ENCODE peak calls at places on chromosomes 12 and 14, in seven cellular contexts. O is SK-N-SH, Y is GM12878, N is HCT116, R is K562, G is H1, S is HepG2. W is an unnamed sample.

GRCh38 chr12:62211510-62211909 is 48.7 kb upstream of the USP15 start:
- DNase-seq in R (no peak), Y (no peak), N (no peak), S (no peak), O (no peak), G (no peak), W (no peak)

GRCh38 chr14:99881011-99881410 is 87.8 kb downstream of the EML1 start:
- DNase-seq in S (no peak), Y (no peak), N (no peak), G (no peak), R (no peak), O (no peak), W (no peak)

GRCh38 chr14:64213079-64213478 is 81.1 kb downstream of the ESR2 start:
- DNase-seq in S (no peak), Y (no peak), N (no peak), G (no peak), O (no peak), R (no peak), W (no peak)

GRCh38 chr12:100168562-100168961 is 25.9 kb upstream of the BLTP3B start:
- DNase-seq in N (no peak), G (no peak), O (no peak), Y (no peak), S (no peak), R (no peak), W (no peak)

GRCh38 chr12:132955094-132955932 is 793 bp downstream of the ZNF605 start:
- DNase-seq in G (no peak), S (peak), O (no peak), N (no peak), R (peak), Y (no peak), W (peak)

GRCh38 chr14:91158091-91158790 is 44.4 kb downstream of the DGLUCY start:
- DNase-seq in R (no peak), Y (no peak), S (no peak), N (no peak), G (no peak), O (no peak), W (peak)

GRCh38 chr14:103442288-103442687 is 57.1 kb downstream of the MARK3 start:
- DNase-seq in S (no peak), Y (no peak), N (no peak), R (no peak), G (no peak), O (no peak), W (no peak)

GRCh38 chr12:9668141-9669018 is 1.1 kb upstream of the CLEC2D start:
- DNase-seq in R (no peak), O (no peak), Y (no peak), G (no peak), N (no peak), S (no peak), W (no peak)

GRCh38 chr12:51525518-51525917 is 65.5 kb upstream of the SCN8A start:
- DNase-seq in N (no peak), Y (no peak), O (no peak), G (no peak), S (no peak), R (no peak), W (no peak)

GRCh38 chr12:16955083-16955657 is 349.2 kb upstream of the LMO3 start:
- DNase-seq in Y (no peak), O (no peak), S (no peak), R (no peak), N (no peak), G (no peak), W (no peak)

GRCh38 chr14:65095633-65096205 is 6.6 kb downstream of the MAX start:
- DNase-seq in O (no peak), Y (no peak), G (no peak), S (no peak), N (no peak), R (no peak), W (peak)

GRCh38 chr14:55749201-55749812 is 169.3 kb downstream of the KTN1 start:
- DNase-seq in O (no peak), Y (no peak), N (no peak), S (no peak), G (no peak), R (no peak), W (peak)

GRCh38 chr14:99287269-99287942 is 15.4 kb upstream of the BCL11B start:
- DNase-seq in R (no peak), O (no peak), Y (peak), N (no peak), S (no peak), G (no peak), W (no peak)

GRCh38 chr12:47763481-47764344 is 5.0 kb upstream of the RAPGEF3 start:
- DNase-seq in R (no peak), Y (no peak), S (no peak), O (no peak), N (no peak), G (no peak), W (no peak)

GRCh38 chr14:93039649-93040315 is 75.9 kb downstream of the ITPK1 start:
- DNase-seq in R (no peak), S (no peak), N (no peak), G (no peak), Y (no peak), O (no peak), W (no peak)

GRCh38 chr14:55084648-55085441 is 33.4 kb downstream of the MAPK1IP1L start:
- DNase-seq in O (no peak), G (no peak), S (no peak), R (no peak), Y (no peak), N (no peak), W (no peak)

GRCh38 chr14:67881225-67881624 is 61.6 kb downstream of the RAD51B start:
- DNase-seq in R (no peak), N (no peak), O (no peak), Y (peak), S (no peak), G (no peak), W (peak)

GRCh38 chr12:57219993-57220728 is 3.6 kb downstream of the NXPH4 start:
- DNase-seq in R (no peak), G (no peak), S (no peak), Y (no peak), N (no peak), O (peak), W (no peak)

GRCh38 chr12:2944401-2945047 is 14.7 kb upstream of the TEAD4 start:
- DNase-seq in G (peak), O (peak), R (peak), N (peak), Y (peak), S (peak), W (peak)

GRCh38 chr12:55472297-55472696 is 2.4 kb upstream of the OR6C70 start:
- DNase-seq in Y (no peak), R (no peak), S (no peak), N (no peak), G (no peak), O (no peak), W (no peak)

GRCh38 chr14:64755661-64756265 is 51.5 kb downstream of the PLEKHG3 start:
- DNase-seq in N (no peak), R (peak), O (no peak), S (no peak), Y (no peak), G (no peak), W (no peak)

GRCh38 chr12:119178544-119179334 is at the start of gene HSPB8:
- DNase-seq in R (peak), O (peak), G (no peak), Y (no peak), N (peak), S (peak), W (peak)

GRCh38 chr12:119181202-119181601 is 2.5 kb downstream of the HSPB8 start:
- DNase-seq in O (no peak), Y (no peak), S (no peak), R (no peak), N (no peak), G (no peak), W (no peak)

GRCh38 chr12:119179335-119180021 is 747 bp downstream of the HSPB8 start:
- DNase-seq in G (no peak), R (peak), N (peak), O (no peak), S (peak), Y (no peak), W (no peak)

GRCh38 chr12:119181944-119182343 is 3.2 kb downstream of the HSPB8 start:
- DNase-seq in Y (no peak), O (no peak), R (no peak), G (no peak), N (no peak), S (no peak), W (no peak)

DNA sequence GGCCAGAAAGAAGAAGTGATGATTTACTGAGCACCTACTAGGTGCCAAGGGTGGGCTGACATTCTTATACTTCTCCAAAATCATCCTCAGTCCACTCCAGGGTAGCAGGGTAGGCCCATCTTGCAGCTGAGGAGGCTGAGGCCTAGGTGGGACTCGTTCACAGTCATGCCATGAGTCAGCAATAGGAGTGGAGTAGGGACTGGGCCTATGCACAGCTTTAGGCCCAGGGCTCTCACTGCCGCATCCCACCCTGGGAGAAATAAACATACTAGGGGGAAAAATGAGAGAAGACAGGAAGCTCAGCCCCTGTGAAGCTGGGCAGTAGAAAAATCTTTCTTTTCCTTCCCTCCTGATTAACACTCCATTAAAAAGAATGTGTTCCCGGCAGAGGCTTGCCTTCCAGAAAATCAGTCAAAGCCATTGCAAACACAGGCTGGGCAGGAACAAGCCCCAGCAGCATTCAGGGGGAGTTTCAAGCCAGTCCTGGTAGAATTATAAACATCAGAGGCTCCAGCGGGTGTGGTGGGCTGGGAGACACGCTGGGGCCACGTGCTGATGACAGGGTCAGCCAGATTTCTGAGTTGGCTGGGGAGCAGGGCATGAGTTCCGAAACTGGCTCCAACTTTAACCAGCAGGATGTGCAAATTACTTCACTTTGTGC is 1.8 kb downstream of the HSPB8 start:
- DNase-seq in S (no peak), R (peak), G (no peak), N (no peak), O (no peak), Y (no peak), W (no peak)
- TF ChIP-seq JUND in S (no peak), R (no peak), G (no peak), N (no peak), O (no peak), Y (no peak), W (no peak)

GRCh38 chr12:106048016-106048415 is 90.7 kb downstream of the NUAK1 start:
- DNase-seq in S (no peak), G (no peak), O (no peak), Y (no peak), R (no peak), N (no peak), W (no peak)

GRCh38 chr12:106049546-106049945 is 89.2 kb downstream of the NUAK1 start:
- DNase-seq in G (no peak), O (no peak), Y (no peak), S (no peak), N (no peak), R (no peak), W (no peak)

GRCh38 chr12:106049105-106049504 is 89.6 kb downstream of the NUAK1 start:
- DNase-seq in Y (no peak), G (no peak), R (no peak), O (no peak), S (no peak), N (no peak), W (no peak)

GRCh38 chr12:106054016-106054415 is 84.7 kb downstream of the NUAK1 start:
- DNase-seq in O (no peak), Y (no peak), G (no peak), N (no peak), S (no peak), R (no peak), W (no peak)

GRCh38 chr12:106051853-106052531 is 86.8 kb downstream of the NUAK1 start:
- DNase-seq in S (no peak), R (no peak), Y (no peak), O (no peak), N (no peak), G (no peak), W (no peak)
- TF ChIP-seq JUND in S (no peak), R (no peak), Y (no peak), O (peak), N (no peak), G (no peak), W (no peak)

GRCh38 chr14:22097072-22097471 is 423.5 kb upstream of the OR4E1 start:
- DNase-seq in R (no peak), S (no peak), G (no peak), O (no peak), N (no peak), Y (no peak), W (no peak)

GRCh38 chr14:22097606-22098292 is 424.1 kb upstream of the OR4E1 start:
- DNase-seq in Y (no peak), R (no peak), S (no peak), N (no peak), O (no peak), G (no peak), W (no peak)

GRCh38 chr14:22099942-22100763 is 426.5 kb upstream of the OR4E1 start:
- DNase-seq in N (peak), S (peak), Y (no peak), G (peak), R (peak), O (peak), W (peak)

GRCh38 chr14:22096511-22096890 is 422.9 kb upstream of the OR4E1 start:
- DNase-seq in Y (no peak), G (no peak), S (no peak), N (no peak), O (no peak), R (no peak), W (no peak)

GRCh38 chr14:22098435-22098834 is 424.8 kb upstream of the OR4E1 start:
- DNase-seq in S (no peak), N (no peak), O (no peak), Y (no peak), R (no peak), G (no peak), W (no peak)
- TF ChIP-seq JUND in S (no peak), N (no peak), O (no peak), Y (no peak), R (no peak), G (no peak), W (no peak)

GRCh38 chr12:53066594-53066978 is 12.6 kb downstream of the SPRYD3 start:
- DNase-seq in Y (no peak), R (no peak), O (no peak), G (no peak), S (no peak), N (no peak), W (no peak)
- TF ChIP-seq JUND in Y (no peak), R (no peak), O (no peak), G (no peak), S (no peak), N (no peak), W (no peak)

DNA sequence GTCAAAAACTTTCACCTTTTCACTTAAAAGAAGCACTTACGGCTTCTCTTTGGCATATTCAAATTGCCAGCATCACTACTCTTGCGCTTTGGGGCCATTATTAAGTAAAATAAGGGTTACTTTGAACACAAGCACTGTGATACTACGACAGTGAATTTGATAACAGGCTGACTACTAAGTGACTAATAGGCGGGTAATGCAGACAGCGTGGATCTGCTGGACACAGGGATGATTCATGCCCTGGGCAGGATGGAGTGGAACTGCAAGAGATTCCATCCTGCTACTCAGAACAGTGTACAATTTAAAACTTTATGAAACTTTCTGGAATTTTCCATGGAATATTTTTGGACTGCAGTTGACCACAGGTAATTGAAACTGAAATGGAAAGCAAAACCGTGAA is 45.9 kb downstream of the YEATS4 start:
- DNase-seq in N (peak), R (no peak), Y (no peak), O (no peak), G (no peak), S (peak), W (no peak)
- TF ChIP-seq JUND in N (peak), R (no peak), Y (no peak), O (peak), G (no peak), S (no peak), W (no peak)